ENCODE peak calls at places on chromosomes 5 and 9, in seven cellular contexts. H is pancreas; I is CD4-positive, CD25-positive, alpha-beta regulatory T cell; J is psoas muscle; V is sigmoid colon; T is cardiac muscle cell; O is Peyer's patch. W is an unnamed sample.
A peak's percentile ranks its signal among the peaks of the same experiment; 100 is the strongest.

GRCh38 chr9:752681-753200 is 88.8 kb upstream of the DMRT1 start:
- DNase-seq in H (no peak), I (no peak), J (no peak), V (peak; percentile 34), T (no peak), O (no peak), W (no peak)

GRCh38 chr9:96294146-96294545 is 7.8 kb downstream of the HSD17B3 start:
- DNase-seq in H (no peak), I (no peak), J (no peak), V (no peak), T (no peak), O (no peak), W (no peak)

GRCh38 chr5:1760656-1761452 is 38.8 kb downstream of the MRPL36 start:
- DNase-seq in H (no peak), I (no peak), J (no peak), V (peak; percentile 46), T (no peak), O (peak; percentile 34), W (no peak)

GRCh38 chr9:126618590-126619335 is 5.0 kb downstream of the LMX1B start:
- DNase-seq in H (no peak), I (no peak), J (peak; percentile 40), V (no peak), T (no peak), O (no peak), W (no peak)

GRCh38 chr9:21030389-21031035 is 928 bp downstream of the HACD4 start:
- DNase-seq in H (no peak), I (peak; percentile 80), J (no peak), V (no peak), T (no peak), O (no peak), W (no peak)

GRCh38 chr9:110152704-110153374 is 55.1 kb downstream of the C9orf152 start:
- DNase-seq in H (no peak), I (peak; percentile 71), J (no peak), V (no peak), T (peak; percentile 74), O (no peak), W (no peak)

GRCh38 chr5:6287136-6287535 is 91.2 kb downstream of the MED10 start:
- DNase-seq in H (no peak), I (no peak), J (no peak), V (no peak), T (peak; percentile 5), O (no peak), W (no peak)

GRCh38 chr9:104177003-104177611 is 83.0 kb downstream of the SMC2 start:
- DNase-seq in H (no peak), I (peak; percentile 1), J (no peak), V (no peak), T (peak; percentile 28), O (no peak), W (no peak)

GRCh38 chr9:96020822-96021615 is 145.5 kb downstream of the ERCC6L2 start:
- DNase-seq in H (peak; percentile 26), I (peak; percentile 75), J (no peak), V (no peak), T (peak; percentile 45), O (peak; percentile 56), W (no peak)

GRCh38 chr5:73218552-73219171 is 45.7 kb downstream of the TMEM174 start:
- DNase-seq in H (no peak), I (no peak), J (no peak), V (no peak), T (no peak), O (no peak), W (no peak)

GRCh38 chr5:139634541-139634940 is 13.6 kb upstream of the CXXC5 start:
- DNase-seq in H (no peak), I (no peak), J (no peak), V (peak; percentile 52), T (no peak), O (peak; percentile 33), W (no peak)

GRCh38 chr5:139746691-139747582 is 48.7 kb upstream of the PSD2 start:
- DNase-seq in H (peak; percentile 57), I (peak; percentile 56), J (no peak), V (peak; percentile 70), T (no peak), O (peak; percentile 86), W (peak; percentile 56)

GRCh38 chr5:97267767-97268166 is 84.7 kb upstream of the RIOK2 start:
- DNase-seq in H (no peak), I (no peak), J (no peak), V (no peak), T (no peak), O (no peak), W (no peak)

GRCh38 chr5:94705427-94705826 is 87.0 kb downstream of the SLF1 start:
- DNase-seq in H (no peak), I (no peak), J (no peak), V (no peak), T (no peak), O (no peak), W (no peak)

GRCh38 chr9:136002886-136003285 is 41.7 kb upstream of the UBAC1 start:
- DNase-seq in H (no peak), I (no peak), J (peak; percentile 78), V (no peak), T (no peak), O (no peak), W (no peak)

GRCh38 chr9:91896513-91897121 is 53.4 kb downstream of the ROR2 start:
- DNase-seq in H (peak; percentile 68), I (no peak), J (no peak), V (peak; percentile 84), T (peak; percentile 72), O (no peak), W (no peak)

GRCh38 chr5:72746736-72747135 is 69.7 kb upstream of the TNPO1 start:
- DNase-seq in H (no peak), I (no peak), J (no peak), V (no peak), T (no peak), O (no peak), W (no peak)

GRCh38 chr5:164600166-164600715 is 1094.8 kb downstream of the MAT2B start:
- DNase-seq in H (no peak), I (no peak), J (no peak), V (no peak), T (no peak), O (no peak), W (no peak)

GRCh38 chr9:91817493-91818225 is 132.4 kb downstream of the ROR2 start:
- DNase-seq in H (no peak), I (no peak), J (peak; percentile 34), V (peak; percentile 69), T (no peak), O (no peak), W (no peak)

GRCh38 chr5:107408564-107408963 is 262.2 kb downstream of the EFNA5 start:
- DNase-seq in H (no peak), I (no peak), J (no peak), V (no peak), T (no peak), O (no peak), W (no peak)

DNA sequence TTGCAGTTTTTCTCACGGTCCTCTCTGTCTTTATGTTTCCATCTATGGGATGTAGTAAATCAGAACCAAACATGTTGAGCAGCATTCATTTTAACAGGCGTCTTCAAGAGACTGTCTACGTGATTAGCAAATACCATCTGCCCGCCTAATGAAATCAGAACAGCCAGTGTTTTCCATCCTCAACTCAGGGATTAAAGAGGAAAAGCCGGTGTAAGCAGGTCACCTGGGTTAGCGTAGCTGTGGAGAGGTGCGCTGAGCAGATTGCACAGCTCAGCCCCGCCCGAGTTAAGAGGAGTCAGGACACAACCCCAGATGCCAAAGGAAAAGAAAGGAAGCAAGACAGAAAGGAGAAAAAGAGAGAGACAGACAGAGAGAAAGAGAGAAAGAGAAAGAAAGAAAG is 54.3 kb upstream of the ANKRD33B start:
- DNase-seq in H (no peak), I (no peak), J (no peak), V (no peak), T (no peak), O (no peak), W (no peak)
- H3K27ac ChIP-seq in H (no peak overlapping the region), I (no peak overlapping the region), J (no peak overlapping the region), V (no peak overlapping the region), T (no peak overlapping the region), O (no peak overlapping the region), W (no peak overlapping the region)

DNA sequence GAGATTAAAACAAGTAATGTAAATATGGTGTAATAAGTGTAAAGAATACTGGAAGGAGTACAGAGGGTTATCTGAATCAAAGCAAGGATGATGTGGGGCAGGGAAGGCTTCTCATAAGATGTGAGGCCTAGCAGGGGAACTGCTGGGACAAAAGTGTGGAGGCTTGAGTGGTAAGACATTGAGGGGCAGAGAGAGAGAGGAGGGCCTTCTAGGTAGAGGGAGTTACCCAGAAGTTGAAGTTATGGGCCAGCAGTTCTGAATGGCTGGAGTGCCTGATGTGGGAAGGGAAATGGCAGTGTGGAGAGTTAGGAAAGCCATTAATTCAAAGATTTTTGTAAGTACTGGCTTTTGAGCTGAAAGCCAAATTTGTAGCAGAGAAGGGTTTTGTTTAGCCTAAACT is 36.8 kb downstream of the CPEB4 start:
- DNase-seq in H (no peak), I (no peak), J (no peak), V (no peak), T (no peak), O (no peak), W (no peak)
- H3K4me1 ChIP-seq in H (peaks cover 24% of the 10 kb centered on the region), I (peaks cover 5% of the 10 kb centered on the region), J (peaks cover 97% of the 10 kb centered on the region), V (peaks cover 76% of the 10 kb centered on the region), T (peaks cover 62% of the 10 kb centered on the region), O (no peaks in the 10 kb centered on the region), W (no peaks in the 10 kb centered on the region)

DNA sequence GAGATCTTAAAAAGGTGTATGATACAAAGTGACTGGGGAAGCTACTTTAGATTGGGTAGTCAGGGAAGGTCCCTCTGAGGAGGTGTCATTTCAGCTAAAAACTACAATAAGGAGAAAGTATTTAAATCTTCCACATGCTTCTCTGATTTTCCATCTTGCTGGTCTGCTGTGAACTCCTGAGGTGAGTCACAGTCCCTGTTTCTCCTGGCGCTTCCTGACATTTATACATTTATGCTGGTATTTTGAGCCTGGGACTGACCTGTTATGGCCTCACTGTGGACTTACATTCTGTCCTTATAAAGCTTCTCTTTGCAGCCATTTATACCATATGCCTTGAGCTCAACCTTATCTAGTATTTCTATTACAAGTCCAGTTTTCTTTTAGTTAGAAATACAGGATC is 95.1 kb downstream of the MED27 start:
- DNase-seq in H (no peak), I (no peak), J (no peak), V (no peak), T (no peak), O (no peak), W (no peak)
- H3K4me3 ChIP-seq in H (no peak overlapping the region), I (no peak overlapping the region), J (no peak overlapping the region), V (no peak overlapping the region), T (no peak overlapping the region), O (no peak overlapping the region), W (no peak overlapping the region)

DNA sequence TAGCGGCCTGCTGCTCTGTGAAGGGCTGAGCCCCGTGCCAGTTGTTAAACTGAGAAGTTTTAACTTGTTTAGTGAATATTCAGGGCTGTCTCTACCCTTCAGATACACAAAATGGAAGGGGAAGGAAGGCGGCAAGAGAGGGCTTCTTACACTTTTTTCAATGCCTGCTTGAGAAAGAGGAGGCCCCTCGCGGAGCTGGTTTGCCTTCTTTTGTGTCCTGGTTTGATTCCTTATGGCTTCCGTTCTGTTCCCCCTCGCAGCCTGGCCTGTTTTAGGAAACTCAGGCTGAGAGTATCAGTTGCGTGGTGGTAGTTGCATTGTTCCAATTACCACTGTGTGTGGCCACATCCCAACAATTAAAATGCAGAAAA is 1.0 kb downstream of the FAM53C start:
- DNase-seq in H (no peak), I (peak; percentile 18), J (no peak), V (no peak), T (no peak), O (no peak), W (no peak)
- H3K27ac ChIP-seq in H (peak overlapping the region; percentile 98), I (peak overlapping the region; percentile 87), J (peak overlapping the region; percentile 99), V (peak overlapping the region; percentile 94), T (peak overlapping the region; percentile 100), O (peak overlapping the region; percentile 92), W (peak overlapping the region; percentile 93)